ENCODE peak calls at places on chromosomes 1 and 21, in six cellular contexts. N is activated naive CD4-positive, alpha-beta T cell; K is NK-92 treated with Interleukin-12 subunit alpha and Interleukin-12 subunit beta, amount 100 ng/mL, for 24 hours; G is tibial artery; M is H7; H is AG09309. P is an unnamed sample.

GRCh38 chr1:153651771-153652170 is 6.7 kb upstream of the SNAPIN start:
- DNase-seq in G (no peak), K (no peak), H (no peak), N (no peak), M (no peak), P (no peak)

GRCh38 chr1:180094705-180095280 is 59.9 kb upstream of the QSOX1 start:
- DNase-seq in H (no peak), K (no peak), N (no peak), M (no peak), G (no peak), P (no peak)

GRCh38 chr1:6234502-6235295 is 1.1 kb downstream of the ICMT start:
- DNase-seq in N (no peak), H (no peak), M (no peak), G (no peak), K (no peak), P (no peak)

GRCh38 chr1:75174031-75174760 is 40.0 kb downstream of the LHX8 start:
- DNase-seq in G (no peak), K (no peak), N (no peak), M (no peak), H (no peak), P (no peak)

GRCh38 chr1:193190096-193190744 is 3.8 kb upstream of the B3GALT2 start:
- DNase-seq in G (no peak), K (no peak), M (no peak), H (no peak), N (no peak), P (no peak)

GRCh38 chr1:9281071-9281827 is 11.4 kb upstream of the SPSB1 start:
- DNase-seq in K (no peak), G (no peak), N (no peak), H (no peak), M (no peak), P (no peak)

GRCh38 chr1:175221548-175222175 is 29.1 kb upstream of the KIAA0040 start:
- DNase-seq in K (no peak), G (peak; percentile 34), M (peak; percentile 33), N (no peak), H (no peak), P (no peak)

GRCh38 chr21:15199940-15200339 is 135.1 kb upstream of the NRIP1 start:
- DNase-seq in G (no peak), K (no peak), N (no peak), H (no peak), M (no peak), P (no peak)

GRCh38 chr21:32337206-32337605 is 38.6 kb downstream of the MRAP start:
- DNase-seq in N (no peak), M (no peak), K (no peak), G (no peak), H (no peak), P (no peak)

GRCh38 chr1:179143332-179143731 is 61.5 kb downstream of the TOR3A start:
- DNase-seq in N (no peak), M (no peak), G (no peak), K (no peak), H (peak; percentile 88), P (peak; percentile 83)

GRCh38 chr1:57089855-57090254 is 124.0 kb upstream of the C8B start:
- DNase-seq in N (no peak), K (no peak), H (no peak), G (no peak), M (no peak), P (no peak)

GRCh38 chr1:7405844-7406500 is 365.1 kb upstream of the VAMP3 start:
- DNase-seq in K (no peak), G (no peak), H (no peak), N (no peak), M (peak; percentile 15), P (no peak)

GRCh38 chr1:231442735-231443134 is 20.6 kb upstream of the EGLN1 start:
- DNase-seq in H (no peak), M (no peak), K (no peak), G (no peak), N (no peak), P (no peak)

GRCh38 chr1:213067366-213067765 is 16.3 kb downstream of the RPS6KC1 start:
- DNase-seq in M (no peak), N (no peak), G (no peak), H (no peak), K (no peak), P (no peak)

GRCh38 chr1:180027949-180028445 is 73.4 kb downstream of the CEP350 start:
- DNase-seq in G (no peak), H (peak; percentile 87), K (no peak), M (no peak), N (no peak), P (peak; percentile 69)

GRCh38 chr1:32878183-32878582 is 7.5 kb upstream of the FNDC5 start:
- DNase-seq in H (peak; percentile 5), G (no peak), N (no peak), K (no peak), M (peak; percentile 86), P (no peak)

GRCh38 chr1:213020016-213020415 is 4.3 kb upstream of the ANGEL2 start:
- DNase-seq in H (no peak), K (no peak), G (no peak), M (no peak), N (no peak), P (no peak)

GRCh38 chr1:87863317-87863716 is 534.6 kb downstream of the LMO4 start:
- DNase-seq in N (no peak), H (no peak), M (no peak), G (no peak), K (no peak), P (no peak)

GRCh38 chr1:168428063-168428731 is 115.6 kb downstream of the XCL2 start:
- DNase-seq in K (no peak), M (peak; percentile 57), G (no peak), H (no peak), N (no peak), P (no peak)

GRCh38 chr1:3695326-3696217 is 43.3 kb downstream of the TP73 start:
- DNase-seq in H (no peak), G (no peak), K (no peak), M (peak; percentile 98), N (peak; percentile 24), P (no peak)

GRCh38 chr1:77030401-77031100 is 163.3 kb downstream of the ST6GALNAC5 start:
- DNase-seq in G (no peak), M (no peak), N (no peak), K (no peak), H (no peak), P (no peak)

GRCh38 chr1:59015708-59016107 is 231.9 kb upstream of the JUN start:
- DNase-seq in M (no peak), H (no peak), N (no peak), G (no peak), K (no peak), P (peak; percentile 67)

P was measured in skeletal muscle cell.